ENCODE peak calls at places on chromosome X, in eight cellular contexts. X, E, M, P, C, Z, R and V are unnamed samples.

GRCh38 chrX:72268601-72269365 is 8.3 kb downstream of the RPS4X start:
- DNase-seq in M (peak; percentile 8), E (no peak), R (no peak), Z (no peak), X (no peak), C (no peak), P (no peak), V (peak; percentile 59)

GRCh38 chrX:155899366-155899765 is 18.2 kb downstream of the VAMP7 start:
- DNase-seq in R (no peak), M (no peak), X (no peak), Z (no peak), E (no peak), P (no peak), C (no peak), V (no peak)

GRCh38 chrX:104922206-104922621 is 298.3 kb downstream of the TEX13A start:
- DNase-seq in M (no peak), R (peak; percentile 46), C (peak; percentile 61), E (peak; percentile 28), Z (peak; percentile 13), X (peak; percentile 32), P (peak; percentile 57), V (peak; percentile 61)

GRCh38 chrX:75276666-75277065 is 2.8 kb downstream of the UPRT start:
- DNase-seq in C (no peak), P (no peak), M (no peak), X (no peak), R (no peak), E (no peak), Z (no peak), V (peak; percentile 4)

GRCh38 chrX:103396186-103396585 is 19.8 kb downstream of the BEX3 start:
- DNase-seq in E (no peak), M (peak; percentile 0), P (peak; percentile 29), X (no peak), Z (no peak), R (no peak), C (no peak), V (peak; percentile 73)

GRCh38 chrX:140918398-140919043 is 83.9 kb upstream of the SPANXB1 start:
- DNase-seq in Z (no peak), P (peak; percentile 50), X (peak; percentile 7), C (peak; percentile 37), R (peak; percentile 83), E (no peak), M (peak; percentile 1), V (peak; percentile 75)

GRCh38 chrX:46611658-46612362 is 38.2 kb downstream of the CHST7 start:
- DNase-seq in M (no peak), C (no peak), X (no peak), E (no peak), Z (no peak), P (no peak), R (no peak), V (no peak)

GRCh38 chrX:68989865-68990606 is 161.2 kb downstream of the EFNB1 start:
- DNase-seq in C (no peak), E (no peak), M (peak; percentile 0), P (peak; percentile 94), Z (no peak), R (no peak), X (no peak), V (peak; percentile 46)